ENCODE peak calls at places on chromosomes 3 and 15, in four cellular contexts. K is ELF-1, G is mesothelial cell of epicardium, I is thoracic aorta. T is an unnamed sample.
A peak's percentile ranks its signal among the peaks of the same experiment; 100 is the strongest.

GRCh38 chr15:37061996-37062395 is 38.4 kb downstream of the MEIS2 start:
- DNase-seq in I (no peak), G (no peak), K (no peak), T (no peak)

GRCh38 chr15:32029862-32030781 is at the start of gene CHRNA7:
- DNase-seq in K (peak; percentile 75), G (peak; percentile 78), I (no peak), T (peak; percentile 26)

GRCh38 chr3:71247221-71247947 is 336.1 kb downstream of the FOXP1 start:
- DNase-seq in G (peak; percentile 46), I (no peak), K (peak; percentile 67), T (peak; percentile 39)

GRCh38 chr3:46222435-46223161 is 14.5 kb upstream of the CCR1 start:
- DNase-seq in K (no peak), G (no peak), I (no peak), T (no peak)

GRCh38 chr3:117632191-117632590 is 922.6 kb downstream of the TUSC7 start:
- DNase-seq in G (no peak), I (no peak), K (no peak), T (no peak)

GRCh38 chr3:11455977-11456376 is 183.8 kb downstream of the ATG7 start:
- DNase-seq in G (no peak), I (no peak), K (no peak), T (peak; percentile 78)

GRCh38 chr15:67066041-67067021 is 929 bp downstream of the SMAD3 start:
- DNase-seq in I (no peak), G (peak; percentile 55), K (no peak), T (no peak)

GRCh38 chr3:126351771-126352475 is 5.3 kb downstream of the KLF15 start:
- DNase-seq in G (no peak), I (no peak), K (no peak), T (no peak)

GRCh38 chr3:94360982-94361381 is 298.1 kb downstream of the NSUN3 start:
- DNase-seq in I (peak; percentile 11), K (no peak), G (no peak), T (peak; percentile 29)

GRCh38 chr15:65249641-65250040 is 37.0 kb downstream of the PARP16 start:
- DNase-seq in K (peak; percentile 15), I (no peak), G (no peak), T (no peak)

GRCh38 chr3:150049317-150049716 is 78.6 kb upstream of the PFN2 start:
- DNase-seq in K (no peak), G (no peak), I (no peak), T (no peak)

GRCh38 chr15:40847225-40847961 is 3.5 kb downstream of the SPINT1 start:
- DNase-seq in G (no peak), I (no peak), K (peak; percentile 90), T (peak; percentile 54)

GRCh38 chr15:79673416-79674123 is 223.2 kb downstream of the MTHFS start:
- DNase-seq in K (peak; percentile 14), G (no peak), I (no peak), T (peak; percentile 86)

GRCh38 chr3:35673017-35673416 is 33.7 kb downstream of the ARPP21 start:
- DNase-seq in I (no peak), G (no peak), K (no peak), T (no peak)

GRCh38 chr3:15443826-15444524 is 16.6 kb downstream of the EAF1 start:
- DNase-seq in K (no peak), I (no peak), G (no peak), T (no peak)

GRCh38 chr3:178671261-178672191 is 135.3 kb downstream of the KCNMB2 start:
- DNase-seq in K (no peak), I (no peak), G (no peak), T (peak; percentile 87)

GRCh38 chr3:193686665-193687506 is 93.9 kb downstream of the OPA1 start:
- DNase-seq in I (no peak), G (no peak), K (no peak), T (no peak)

GRCh38 chr15:80581976-80582375 is 113.1 kb upstream of the ABHD17C start:
- DNase-seq in G (no peak), I (no peak), K (no peak), T (peak; percentile 17)

GRCh38 chr3:49699281-49699723 is 9.9 kb downstream of the RNF123 start:
- DNase-seq in G (no peak), I (no peak), K (no peak), T (no peak)

GRCh38 chr3:115853083-115853482 is 229.8 kb downstream of the GAP43 start:
- DNase-seq in G (no peak), K (no peak), I (no peak), T (no peak)

GRCh38 chr3:15241341-15241740 is 35.3 kb downstream of the CAPN7 start:
- DNase-seq in G (no peak), K (no peak), I (no peak), T (peak; percentile 33)

GRCh38 chr3:40086890-40087884 is 222.3 kb upstream of the EIF1B start:
- DNase-seq in K (no peak), I (no peak), G (no peak), T (peak; percentile 30)

GRCh38 chr3:17687585-17687984 is 54.8 kb downstream of the TBC1D5 start:
- DNase-seq in I (no peak), G (no peak), K (no peak), T (no peak)

GRCh38 chr3:187551419-187551818 is 118.8 kb downstream of the SST start:
- DNase-seq in K (no peak), G (no peak), I (no peak), T (no peak)

GRCh38 chr3:69122398-69122797 is at the start of gene LMOD3:
- DNase-seq in K (no peak), I (no peak), G (no peak), T (no peak)

GRCh38 chr3:170858599-170858998 is 11.4 kb downstream of the RPL22L1 start:
- DNase-seq in K (no peak), G (no peak), I (no peak), T (no peak)

GRCh38 chr3:59607628-59608027 is 557.8 kb upstream of the CFAP20DC start:
- DNase-seq in I (no peak), G (no peak), K (no peak), T (no peak)

GRCh38 chr3:143657391-143657790 is 190.9 kb downstream of the SLC9A9 start:
- DNase-seq in G (no peak), K (no peak), I (no peak), T (no peak)

GRCh38 chr3:125166581-125166980 is 46.0 kb downstream of the SLC12A8 start:
- DNase-seq in G (no peak), K (no peak), I (no peak), T (no peak)

GRCh38 chr3:123732447-123732846 is 147.6 kb upstream of the HACD2 start:
- DNase-seq in K (no peak), I (no peak), G (no peak), T (peak; percentile 99)

T was measured in HT1080.